ENCODE peak calls at places on chromosomes 2 and 18, in four cellular contexts. E, L, K and O are unnamed samples.

GRCh38 chr2:177334940-177335543 is 57.5 kb upstream of the AGPS start:
- DNase-seq in L (peak; percentile 55), K (no peak), E (peak; percentile 72), O (peak; percentile 63)

GRCh38 chr18:37889963-37890362 is 324.4 kb upstream of the CELF4 start:
- DNase-seq in E (no peak), L (no peak), K (no peak), O (no peak)

GRCh38 chr2:218259099-218259921 is 1.5 kb upstream of the GPBAR1 start:
- DNase-seq in K (no peak), L (no peak), E (no peak), O (no peak)

GRCh38 chr18:55487997-55488396 is 100.0 kb downstream of the TCF4 start:
- DNase-seq in E (no peak), K (no peak), L (no peak), O (no peak)

GRCh38 chr2:176652300-176653182 is 383.3 kb downstream of the MTX2 start:
- DNase-seq in L (peak; percentile 66), K (no peak), E (peak; percentile 66), O (peak; percentile 49)

GRCh38 chr2:5007596-5007995 is 684.6 kb upstream of the SOX11 start:
- DNase-seq in K (no peak), L (no peak), E (no peak), O (no peak)

GRCh38 chr2:172560721-172561120 is 4.8 kb downstream of the PDK1 start:
- DNase-seq in L (no peak), E (no peak), K (no peak), O (no peak)

GRCh38 chr18:1914489-1914888 is 656.8 kb downstream of the METTL4 start:
- DNase-seq in K (no peak), L (peak; percentile 11), E (peak; percentile 1), O (peak; percentile 4)

GRCh38 chr2:240363718-240364581 is 71.5 kb upstream of the GPC1 start:
- DNase-seq in E (no peak), K (no peak), L (no peak), O (no peak)

GRCh38 chr18:57859314-57859713 is 56.2 kb upstream of the ATP8B1 start:
- DNase-seq in E (peak; percentile 44), L (peak; percentile 26), K (no peak), O (peak; percentile 21)

GRCh38 chr2:128554151-128554769 is 235.6 kb upstream of the HS6ST1 start:
- DNase-seq in K (no peak), L (no peak), E (no peak), O (no peak)

GRCh38 chr2:240817496-240818292 is 2.3 kb downstream of the KIF1A start:
- DNase-seq in L (no peak), E (no peak), K (no peak), O (no peak)

GRCh38 chr2:20539133-20539719 is 92.4 kb downstream of the RHOB start:
- DNase-seq in L (no peak), K (no peak), E (peak; percentile 67), O (no peak)

GRCh38 chr2:229974271-229974670 is 52.0 kb downstream of the FBXO36 start:
- DNase-seq in L (no peak), K (no peak), E (no peak), O (no peak)

GRCh38 chr2:196249171-196249570 is 77.8 kb upstream of the STK17B start:
- DNase-seq in L (no peak), E (no peak), K (no peak), O (no peak)

GRCh38 chr2:109260886-109261700 is 132.1 kb downstream of the SH3RF3 start:
- DNase-seq in L (peak; percentile 14), K (no peak), E (peak; percentile 23), O (peak; percentile 42)

GRCh38 chr2:26848336-26849055 is 564 bp downstream of the DPYSL5 start:
- DNase-seq in E (no peak), K (no peak), L (no peak), O (peak; percentile 55)

GRCh38 chr2:186503827-186504606 is 18.0 kb downstream of the ZC3H15 start:
- DNase-seq in E (peak; percentile 42), K (no peak), L (no peak), O (no peak)

GRCh38 chr2:186497928-186498327 is 11.9 kb downstream of the ZC3H15 start:
- DNase-seq in E (no peak), L (no peak), K (no peak), O (no peak)

GRCh38 chr2:186496401-186496800 is 10.3 kb downstream of the ZC3H15 start:
- DNase-seq in E (no peak), L (no peak), K (no peak), O (no peak)

GRCh38 chr2:186493564-186494085 is 7.6 kb downstream of the ZC3H15 start:
- DNase-seq in K (no peak), L (no peak), E (no peak), O (no peak)

GRCh38 chr2:186498834-186499233 is 12.8 kb downstream of the ZC3H15 start:
- DNase-seq in K (no peak), E (no peak), L (no peak), O (no peak)
- TF ChIP-seq TARDBP in K (no peak), E (no peak), L (no peak), O (no peak)

DNA sequence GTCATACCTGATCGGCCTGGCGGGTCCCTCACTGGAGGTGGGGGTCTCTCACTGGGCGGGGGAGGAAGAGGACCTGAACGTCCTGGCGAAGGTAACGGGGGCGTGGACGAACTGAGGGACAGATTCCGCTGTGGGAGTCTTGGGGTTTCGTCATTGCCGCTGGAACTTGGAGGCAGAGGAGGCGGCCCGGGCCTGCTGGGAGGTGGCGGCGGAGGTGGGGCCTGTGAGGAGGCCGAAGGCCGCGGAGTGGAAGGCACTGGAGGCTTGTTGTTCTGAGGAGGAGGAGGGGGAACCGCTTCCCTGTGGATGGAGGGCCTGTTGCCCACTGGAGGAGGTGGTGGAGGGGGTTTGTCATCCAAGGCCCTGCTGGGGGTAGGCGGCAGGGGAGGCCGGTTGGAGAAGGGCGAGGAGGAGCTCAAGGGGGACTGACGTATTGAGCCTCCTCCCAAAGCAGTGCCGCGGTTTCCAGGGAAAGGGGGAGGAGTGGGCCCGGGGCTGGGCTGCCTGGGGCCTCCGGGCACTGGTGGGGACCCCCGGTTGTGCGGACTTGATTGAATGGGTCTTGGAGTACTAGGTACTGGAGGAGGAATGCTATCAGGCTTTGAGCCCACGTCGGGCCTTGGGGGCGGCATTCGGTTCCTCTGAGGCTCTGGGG is 25.8 kb downstream of the WIPF1 start:
- DNase-seq in K (no peak), E (no peak), L (no peak), O (no peak)
- TF ChIP-seq TARDBP in K (no peak), E (no peak), L (no peak), O (no peak)

DNA sequence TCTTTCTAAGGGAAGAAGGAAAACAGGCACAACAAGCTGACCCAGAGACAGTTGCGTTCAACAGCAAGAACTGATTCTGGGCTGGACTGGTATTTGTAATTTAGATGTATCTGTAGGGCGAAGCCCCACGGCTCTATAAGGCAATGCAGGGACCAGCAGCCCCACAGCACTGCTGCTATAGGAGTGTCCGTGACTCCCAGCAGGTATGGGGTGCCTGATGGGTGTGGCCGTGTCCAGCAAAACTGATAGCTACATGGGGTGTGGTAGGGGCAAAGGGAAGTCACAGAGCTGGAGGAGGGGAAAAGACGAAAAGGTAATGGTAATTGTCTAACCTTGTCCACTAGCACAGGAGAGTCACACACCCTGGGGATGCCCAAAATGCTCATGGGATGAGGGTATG is 48.3 kb upstream of the ASPRV1 start:
- DNase-seq in L (peak; percentile 63), K (no peak), E (no peak), O (no peak)
- TF ChIP-seq TARDBP in L (no peak), K (no peak), E (no peak), O (no peak)

DNA sequence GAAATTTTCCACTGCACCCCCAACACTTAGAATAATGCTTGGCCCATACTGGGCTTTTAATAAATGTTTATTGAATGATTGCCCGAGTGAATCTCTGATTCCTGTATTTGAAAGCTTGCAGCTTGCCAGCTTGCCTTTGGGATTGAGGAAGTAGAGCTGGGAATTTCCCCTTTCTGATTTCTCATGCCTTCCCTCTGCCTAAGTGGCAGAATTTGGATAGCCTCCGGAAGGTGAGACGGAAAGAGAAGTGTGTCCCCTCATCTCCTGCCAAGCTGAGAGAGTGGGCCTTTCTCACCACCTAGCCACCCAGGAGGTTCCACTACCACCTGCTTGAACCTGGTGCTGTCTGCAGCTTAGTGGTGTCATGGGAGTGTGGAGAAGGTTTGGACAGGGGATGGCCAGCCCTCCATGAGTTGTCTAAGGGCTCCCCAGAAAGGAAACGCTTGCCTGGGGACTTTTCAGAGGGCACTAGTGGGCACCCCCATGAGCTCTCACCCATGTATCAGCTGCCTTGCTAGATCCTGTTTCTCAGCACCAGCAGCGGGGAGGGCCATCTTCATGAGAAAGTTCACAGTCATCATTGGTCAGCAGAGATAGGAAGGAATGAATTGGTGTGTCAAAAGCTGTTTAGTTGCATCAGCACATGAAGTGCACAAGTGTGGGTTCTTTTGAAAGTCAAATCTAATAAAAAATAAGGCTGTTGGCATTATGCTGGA is 8.6 kb upstream of the NCOA1 start:
- DNase-seq in K (no peak), E (no peak), L (peak; percentile 64), O (no peak)
- TF ChIP-seq TARDBP in K (no peak), E (no peak), L (no peak), O (no peak)

DNA sequence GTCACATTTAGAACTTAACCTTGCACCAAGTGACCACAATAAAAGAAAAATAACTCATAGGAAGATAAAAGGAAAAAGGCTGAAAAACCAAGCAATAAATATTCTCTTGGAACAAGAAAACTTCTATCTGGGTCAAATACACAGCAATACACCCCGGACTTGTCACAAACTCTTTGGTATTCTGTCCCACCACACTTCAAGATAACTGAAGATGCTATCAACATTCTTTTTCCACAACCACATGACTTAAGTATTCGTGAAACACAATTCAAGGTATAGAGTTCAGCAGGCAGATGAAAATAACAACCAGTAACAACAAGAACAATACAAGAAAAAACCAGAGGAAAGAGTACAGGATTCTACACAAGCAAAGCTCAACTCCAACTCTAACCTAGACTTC is 18.0 kb downstream of the MBD2 start:
- DNase-seq in E (no peak), K (no peak), L (no peak), O (no peak)
- TF ChIP-seq TARDBP in E (no peak), K (no peak), L (no peak), O (no peak)

DNA sequence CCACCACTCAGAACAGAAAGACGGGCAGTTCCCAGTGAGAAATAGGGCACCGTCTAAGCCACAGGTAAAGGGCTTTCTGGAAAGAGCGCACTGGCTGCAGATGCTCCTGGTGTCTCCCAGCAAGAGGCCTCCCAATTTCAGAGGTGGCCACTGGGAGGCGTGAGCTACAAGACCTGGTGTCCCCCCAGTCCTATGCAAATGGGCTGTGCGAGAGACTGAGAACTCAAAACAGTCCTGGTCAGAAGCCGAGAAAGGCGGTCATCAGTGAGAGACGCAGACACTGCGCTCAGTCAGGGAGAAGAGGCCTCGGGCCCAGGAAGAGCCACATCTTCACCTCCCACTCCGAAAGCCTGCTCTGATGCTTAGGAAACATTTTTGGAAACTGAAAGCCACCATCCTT is 179.5 kb downstream of the EIPR1 start:
- DNase-seq in K (no peak), L (no peak), E (peak; percentile 30), O (peak; percentile 47)
- TF ChIP-seq TARDBP in K (no peak), L (no peak), E (no peak), O (no peak)

GRCh38 chr2:113891265-113891959 is 1.5 kb downstream of the ACTR3 start:
- DNase-seq in L (no peak), E (no peak), K (no peak), O (no peak)

GRCh38 chr2:113892004-113892740 is 2.3 kb downstream of the ACTR3 start:
- DNase-seq in L (no peak), K (no peak), E (no peak), O (no peak)

GRCh38 chr2:113888641-113889470 is 1.0 kb upstream of the ACTR3 start:
- DNase-seq in L (no peak), K (no peak), E (no peak), O (no peak)

GRCh38 chr2:113889471-113890252 is at the start of gene ACTR3:
- DNase-seq in K (peak; percentile 99), L (peak; percentile 96), E (peak; percentile 98), O (peak; percentile 94)

GRCh38 chr2:113890253-113891235 is 655 bp downstream of the ACTR3 start:
- DNase-seq in K (peak; percentile 75), L (peak; percentile 45), E (peak; percentile 73), O (peak; percentile 15)
- TF ChIP-seq TARDBP in K (no peak), L (no peak), E (peak; percentile 32), O (no peak)